ENCODE peak calls at places on chromosome 16, in nine cellular contexts. B is cardiac muscle cell; L is mammary epithelial cell; D is DND-41; X is lung; J is neural progenitor cell; H is CD4-positive, alpha-beta T cell; U is stomach; F is PC-9. K is an unnamed sample.

GRCh38 chr16:13021996-13022395 is 120.6 kb downstream of the SHISA9 start:
- DNase-seq in B (no peak), L (peak; percentile 78), D (no peak), X (no peak), J (no peak), H (no peak), U (no peak), F (peak; percentile 62), K (no peak)

GRCh38 chr16:87571868-87572244 is 30.5 kb upstream of the JPH3 start:
- DNase-seq in B (no peak), L (no peak), D (no peak), X (no peak), J (no peak), H (no peak), U (no peak), F (peak; percentile 21), K (no peak)

GRCh38 chr16:12522334-12522733 is 281.4 kb downstream of the CPPED1 start:
- DNase-seq in B (no peak), L (no peak), D (no peak), X (no peak), J (no peak), H (no peak), U (no peak), F (no peak), K (no peak)

GRCh38 chr16:78675312-78675711 is 575.9 kb downstream of the WWOX start:
- DNase-seq in B (no peak), L (no peak), D (no peak), X (no peak), J (no peak), H (no peak), U (no peak), F (no peak), K (no peak)

GRCh38 chr16:12358898-12359297 is 382.4 kb downstream of the SNX29 start:
- DNase-seq in B (no peak), L (peak; percentile 86), D (no peak), X (no peak), J (no peak), H (no peak), U (no peak), F (no peak), K (no peak)

GRCh38 chr16:1393613-1394176 is 20.8 kb downstream of the UNKL start:
- DNase-seq in B (no peak), L (no peak), D (no peak), X (no peak), J (no peak), H (no peak), U (no peak), F (no peak), K (no peak)

GRCh38 chr16:9334091-9334490 is 242.6 kb downstream of the HAPSTR1 start:
- DNase-seq in B (no peak), L (no peak), D (no peak), X (no peak), J (no peak), H (no peak), U (no peak), F (no peak), K (no peak)

GRCh38 chr16:22262460-22262859 is 34.7 kb upstream of the POLR3E start:
- DNase-seq in B (no peak), L (no peak), D (no peak), X (no peak), J (no peak), H (no peak), U (no peak), F (no peak), K (no peak)

GRCh38 chr16:12436201-12436657 is 367.5 kb downstream of the CPPED1 start:
- DNase-seq in B (no peak), L (no peak), D (no peak), X (no peak), J (peak; percentile 75), H (no peak), U (no peak), F (no peak), K (no peak)

GRCh38 chr16:48091077-48091476 is 64.7 kb downstream of the ABCC12 start:
- DNase-seq in B (no peak), L (no peak), D (no peak), X (no peak), J (no peak), H (no peak), U (no peak), F (no peak), K (no peak)

GRCh38 chr16:15996432-15997109 is 47.2 kb downstream of the ABCC1 start:
- DNase-seq in B (peak; percentile 91), L (peak; percentile 25), D (no peak), X (peak; percentile 74), J (no peak), H (no peak), U (peak; percentile 34), F (peak; percentile 91), K (peak; percentile 61)

GRCh38 chr16:84277244-84277823 is 17.3 kb upstream of the WFDC1 start:
- DNase-seq in B (peak; percentile 66), L (peak; percentile 8), D (peak; percentile 53), X (peak; percentile 68), J (peak; percentile 84), H (peak; percentile 69), U (peak; percentile 77), F (no peak), K (peak; percentile 35)

GRCh38 chr16:81319221-81319912 is 4.6 kb downstream of the GAN start:
- DNase-seq in B (peak; percentile 53), L (no peak), D (no peak), X (no peak), J (no peak), H (no peak), U (no peak), F (peak; percentile 69), K (no peak)

GRCh38 chr16:17144431-17144830 is 326.3 kb downstream of the XYLT1 start:
- DNase-seq in B (no peak), L (no peak), D (no peak), X (no peak), J (no peak), H (no peak), U (no peak), F (no peak), K (no peak)

GRCh38 chr16:17138801-17139200 is 332.0 kb downstream of the XYLT1 start:
- DNase-seq in B (no peak), L (no peak), D (peak; percentile 21), X (no peak), J (peak; percentile 83), H (no peak), U (no peak), F (no peak), K (no peak)

GRCh38 chr16:17145029-17145428 is 325.7 kb downstream of the XYLT1 start:
- DNase-seq in B (no peak), L (no peak), D (no peak), X (no peak), J (no peak), H (no peak), U (no peak), F (no peak), K (no peak)

GRCh38 chr16:17147942-17148341 is 322.8 kb downstream of the XYLT1 start:
- DNase-seq in B (no peak), L (no peak), D (no peak), X (no peak), J (no peak), H (no peak), U (no peak), F (no peak), K (no peak)

DNA sequence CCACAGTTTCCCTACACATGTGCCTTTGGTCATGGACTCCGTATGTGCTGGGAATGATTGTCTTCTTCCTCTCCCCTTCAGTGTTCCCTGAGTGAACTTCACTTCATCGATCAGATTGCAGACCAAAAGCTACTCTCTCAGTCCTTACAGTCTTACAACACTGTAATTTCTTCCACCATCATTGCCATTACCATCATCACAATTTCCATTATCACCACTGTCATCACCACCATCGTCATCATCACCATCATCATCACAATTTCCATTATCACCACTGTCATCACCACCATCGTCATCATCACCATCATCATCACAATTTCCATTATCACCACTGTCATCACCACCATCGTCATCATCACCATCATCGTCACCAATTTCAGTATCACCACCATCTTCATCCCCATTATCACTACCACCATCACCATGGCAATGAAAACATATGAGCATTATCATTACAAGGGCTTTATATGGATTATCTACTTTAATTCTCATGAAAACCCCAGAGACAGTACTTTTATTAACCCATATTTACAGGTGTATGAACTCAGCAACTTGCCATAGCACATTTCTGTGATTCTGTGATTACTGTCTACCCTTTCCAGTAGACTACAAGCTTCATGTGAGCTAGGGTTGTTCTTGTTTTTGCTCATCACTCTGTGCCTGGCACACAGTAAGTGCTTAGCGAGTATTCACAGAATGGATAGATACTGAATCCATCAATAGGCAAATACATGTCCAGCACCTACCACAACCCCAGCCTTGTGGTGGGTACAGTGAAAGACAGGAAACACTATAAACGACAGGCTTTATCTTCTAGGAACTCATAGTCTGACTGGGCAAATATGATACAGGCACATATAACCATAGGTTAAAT is 327.0 kb downstream of the XYLT1 start:
- DNase-seq in B (no peak), L (no peak), D (no peak), X (no peak), J (no peak), H (no peak), U (no peak), F (no peak), K (no peak)
- H3K27ac ChIP-seq in B (no peak overlapping the region), L (no peak overlapping the region), D (no peak overlapping the region), X (no peak overlapping the region), J (no peak overlapping the region), H (no peak overlapping the region), U (no peak overlapping the region), F (no peak overlapping the region), K (no peak overlapping the region)

GRCh38 chr16:19017179-19017578 is 33.4 kb downstream of the TMC7 start:
- DNase-seq in B (no peak), L (no peak), D (no peak), X (no peak), J (no peak), H (no peak), U (no peak), F (no peak), K (no peak)

GRCh38 chr16:19021747-19022146 is 38.0 kb downstream of the TMC7 start:
- DNase-seq in B (no peak), L (no peak), D (no peak), X (no peak), J (no peak), H (no peak), U (no peak), F (no peak), K (no peak)

GRCh38 chr16:19020689-19021088 is 37.0 kb downstream of the TMC7 start:
- DNase-seq in B (no peak), L (no peak), D (no peak), X (no peak), J (no peak), H (no peak), U (no peak), F (no peak), K (no peak)
- H3K27ac ChIP-seq in B (no peak overlapping the region), L (no peak overlapping the region), D (no peak overlapping the region), X (no peak overlapping the region), J (no peak overlapping the region), H (no peak overlapping the region), U (no peak overlapping the region), F (no peak overlapping the region), K (no peak overlapping the region)

GRCh38 chr16:11302977-11303376 is 21.8 kb upstream of the PRM1 start:
- DNase-seq in B (no peak), L (peak; percentile 30), D (no peak), X (peak; percentile 55), J (no peak), H (no peak), U (peak; percentile 52), F (no peak), K (no peak)
- H3K27ac ChIP-seq in B (peak overlapping the region; percentile 45), L (no peak overlapping the region), D (no peak overlapping the region), X (peak overlapping the region; percentile 69), J (no peak overlapping the region), H (no peak overlapping the region), U (peak overlapping the region; percentile 71), F (peak overlapping the region; percentile 52), K (no peak overlapping the region)

GRCh38 chr16:79717324-79717848 is 116.8 kb upstream of the MAF start:
- DNase-seq in B (no peak), L (no peak), D (no peak), X (no peak), J (no peak), H (no peak), U (no peak), F (no peak), K (no peak)
- H3K27ac ChIP-seq in B (no peak overlapping the region), L (no peak overlapping the region), D (no peak overlapping the region), X (peak overlapping the region; percentile 31), J (no peak overlapping the region), H (no peak overlapping the region), U (no peak overlapping the region), F (no peak overlapping the region), K (peak overlapping the region; percentile 83)

K was measured in uterus.